ENCODE peak calls at places on chromosomes 6 and 20, in six cellular contexts. L is SIG-M5, S is IMR-90, V is left ventricle myocardium superior, U is substantia nigra, Z is lung. B is an unnamed sample.

GRCh38 chr6:29627762-29628418 is 5.1 kb downstream of the GABBR1 start:
- DNase-seq in L (no peak), S (peak; percentile 86), V (peak; percentile 84), U (no peak), Z (peak; percentile 53), B (peak; percentile 81)

GRCh38 chr6:133741375-133741861 is 147.5 kb upstream of the TCF21 start:
- DNase-seq in L (no peak), S (peak; percentile 13), V (no peak), U (no peak), Z (no peak), B (no peak)

GRCh38 chr6:106077170-106077569 is 9.0 kb upstream of the PRDM1 start:
- DNase-seq in L (no peak), S (peak; percentile 53), V (no peak), U (no peak), Z (no peak), B (no peak)

GRCh38 chr6:41033776-41034175 is 5.2 kb downstream of the UNC5CL start:
- DNase-seq in L (no peak), S (no peak), V (no peak), U (no peak), Z (no peak), B (no peak)

GRCh38 chr6:144888621-144889020 is 603.5 kb downstream of the UTRN start:
- DNase-seq in L (no peak), S (no peak), V (no peak), U (no peak), Z (no peak), B (no peak)

GRCh38 chr6:170363255-170363654 is 56.7 kb downstream of the FAM120B start:
- DNase-seq in L (no peak), S (no peak), V (no peak), U (no peak), Z (no peak), B (no peak)

GRCh38 chr6:79543886-79544285 is 6.7 kb upstream of the LCA5 start:
- DNase-seq in L (no peak), S (no peak), V (no peak), U (no peak), Z (no peak), B (no peak)

GRCh38 chr6:70292144-70292543 is 10.7 kb downstream of the COL9A1 start:
- DNase-seq in L (no peak), S (no peak), V (no peak), U (no peak), Z (no peak), B (no peak)

GRCh38 chr6:84847349-84848160 is 83.2 kb upstream of the TBX18 start:
- DNase-seq in L (no peak), S (no peak), V (no peak), U (no peak), Z (no peak), B (peak; percentile 7)

GRCh38 chr6:70847091-70847490 is 109.8 kb downstream of the B3GAT2 start:
- DNase-seq in L (no peak), S (no peak), V (no peak), U (no peak), Z (no peak), B (no peak)

GRCh38 chr20:50636601-50637539 is 54.5 kb downstream of the RIPOR3 start:
- DNase-seq in L (no peak), S (peak; percentile 55), V (no peak), U (no peak), Z (no peak), B (no peak)

GRCh38 chr6:111813247-111814162 is 59.7 kb downstream of the FYN start:
- DNase-seq in L (no peak), S (peak; percentile 74), V (no peak), U (no peak), Z (no peak), B (no peak)

GRCh38 chr20:19673575-19673974 is 84.5 kb upstream of the RIN2 start:
- DNase-seq in L (no peak), S (no peak), V (no peak), U (no peak), Z (no peak), B (no peak)

GRCh38 chr20:4853004-4853403 is 131.3 kb downstream of the PRND start:
- DNase-seq in L (no peak), S (no peak), V (no peak), U (no peak), Z (no peak), B (no peak)

GRCh38 chr20:41276317-41276751 is 41.2 kb downstream of the ZHX3 start:
- DNase-seq in L (no peak), S (no peak), V (no peak), U (no peak), Z (no peak), B (no peak)

GRCh38 chr6:152078804-152079203 is 271.3 kb downstream of the ESR1 start:
- DNase-seq in L (no peak), S (no peak), V (no peak), U (no peak), Z (no peak), B (no peak)

GRCh38 chr6:20377623-20378265 is 23.9 kb upstream of the E2F3 start:
- DNase-seq in L (no peak), S (peak; percentile 87), V (no peak), U (no peak), Z (no peak), B (peak; percentile 14)

GRCh38 chr6:115882174-115882573 is 178.5 kb downstream of the FRK start:
- DNase-seq in L (no peak), S (no peak), V (no peak), U (no peak), Z (no peak), B (no peak)